ENCODE peak calls at places on chromosomes 13 and 19, in ten cellular contexts. O is globus pallidus; Q is nucleus accumbens; P is GM04504; G is SHP77; Z is neuronal stem cell; T is G401; K is HEK293T; F is activated CD8-positive, alpha-beta T cell treated with anti-CD3 and anti-CD28 coated beads, Interleukin-2, amount 10 ng/mL, durations not matched to agents 7 days and 5 days; D is T-helper 1 cell. U is an unnamed sample.

GRCh38 chr19:14004619-14005380 is 1.3 kb downstream of the RFX1 start:
- DNase-seq in O (peak), Q (peak), P (no peak), G (no peak), Z (no peak), T (peak), K (no peak), F (no peak), D (no peak), U (no peak)

GRCh38 chr13:33349996-33350826 is 64.7 kb upstream of the STARD13 start:
- DNase-seq in O (peak), Q (peak), P (no peak), G (no peak), Z (peak), T (no peak), K (peak), F (no peak), D (no peak), U (peak)

GRCh38 chr19:48852292-48852691 is 16.0 kb upstream of the HSD17B14 start:
- DNase-seq in O (no peak), Q (no peak), P (no peak), G (no peak), Z (no peak), T (no peak), K (no peak), F (no peak), D (no peak), U (no peak)

GRCh38 chr19:42284641-42285341 is 15.7 kb downstream of the CIC start:
- DNase-seq in O (peak), Q (no peak), P (no peak), G (no peak), Z (peak), T (peak), K (no peak), F (peak), D (peak), U (peak)

GRCh38 chr19:34120846-34121639 is 51.3 kb upstream of the LSM14A start:
- DNase-seq in O (no peak), Q (no peak), P (peak), G (peak), Z (no peak), T (peak), K (peak), F (peak), D (peak), U (peak)

GRCh38 chr19:13430790-13431582 is 75.3 kb downstream of the CACNA1A start:
- DNase-seq in O (no peak), Q (no peak), P (peak), G (peak), Z (peak), T (peak), K (peak), F (peak), D (peak), U (peak)

GRCh38 chr13:40777166-40777956 is 6.4 kb upstream of the MRPS31 start:
- DNase-seq in O (peak), Q (no peak), P (no peak), G (peak), Z (peak), T (peak), K (peak), F (peak), D (peak), U (peak)

GRCh38 chr19:7738023-7738422 is 6.1 kb upstream of the CLEC4G start:
- DNase-seq in O (no peak), Q (no peak), P (no peak), G (no peak), Z (no peak), T (no peak), K (no peak), F (no peak), D (no peak), U (no peak)

GRCh38 chr19:3440082-3440481 is 40.2 kb downstream of the SMIM24 start:
- DNase-seq in O (no peak), Q (no peak), P (no peak), G (peak), Z (no peak), T (no peak), K (peak), F (peak), D (peak), U (no peak)

GRCh38 chr19:1837625-1838105 is 10.6 kb downstream of the REXO1 start:
- DNase-seq in O (no peak), Q (no peak), P (no peak), G (no peak), Z (no peak), T (no peak), K (peak), F (peak), D (no peak), U (no peak)

GRCh38 chr13:99916366-99917103 is 55.0 kb downstream of the ZIC5 start:
- DNase-seq in O (peak), Q (no peak), P (peak), G (peak), Z (no peak), T (peak), K (peak), F (peak), D (peak), U (peak)

GRCh38 chr13:22449251-22449650 is 731.5 kb upstream of the SGCG start:
- DNase-seq in O (no peak), Q (no peak), P (no peak), G (no peak), Z (no peak), T (no peak), K (no peak), F (no peak), D (no peak), U (no peak)

GRCh38 chr13:32187651-32188050 is 127.5 kb downstream of the ZAR1L start:
- DNase-seq in O (no peak), Q (no peak), P (no peak), G (no peak), Z (no peak), T (no peak), K (no peak), F (no peak), D (no peak), U (no peak)

GRCh38 chr19:10680545-10681135 is 20.6 kb upstream of the QTRT1 start:
- DNase-seq in O (no peak), Q (no peak), P (no peak), G (no peak), Z (no peak), T (no peak), K (no peak), F (no peak), D (no peak), U (no peak)

U was measured in mesenchymal stem cell.